ENCODE peak calls at places on chromosomes 5 and 9, in six cellular contexts. K, I, H, G, U and C are unnamed samples.

GRCh38 chr9:1536522-1537170 is 478.5 kb upstream of the SMARCA2 start:
- ATAC-seq in H (no peak), I (no peak), K (no peak), G (no peak), U (peak), C (no peak)

GRCh38 chr9:21919377-21920362 is 74.5 kb downstream of the CDKN2A start:
- ATAC-seq in G (no peak), K (no peak), U (peak), H (no peak), I (no peak), C (no peak)

GRCh38 chr5:144453753-144454152 is 283.1 kb downstream of the KCTD16 start:
- ATAC-seq in I (no peak), H (no peak), G (no peak), K (no peak), U (no peak), C (no peak)

GRCh38 chr5:135033026-135033861 is 784 bp downstream of the PITX1 start:
- ATAC-seq in U (peak), I (peak), H (peak), K (peak), G (peak), C (peak)

GRCh38 chr5:63439537-63439936 is 522.7 kb downstream of the HTR1A start:
- ATAC-seq in K (no peak), I (no peak), G (no peak), H (peak), U (no peak), C (no peak)

GRCh38 chr9:27365977-27366376 is 69.0 kb upstream of the EQTN start:
- ATAC-seq in U (peak), G (no peak), I (no peak), H (no peak), K (no peak), C (no peak)

GRCh38 chr5:133848306-133848924 is 120.0 kb downstream of the C5orf15 start:
- ATAC-seq in G (no peak), H (no peak), I (no peak), U (no peak), K (peak), C (no peak)

GRCh38 chr5:142830241-142831018 is 60.3 kb downstream of the ARHGAP26 start:
- ATAC-seq in G (peak), K (no peak), I (no peak), U (no peak), H (peak), C (no peak)

GRCh38 chr5:131944700-131945550 is 538 bp downstream of the MEIKIN start:
- ATAC-seq in U (no peak), K (no peak), H (peak), G (no peak), I (no peak), C (no peak)

GRCh38 chr9:72577212-72577753 is 55.9 kb downstream of the TMC1 start:
- ATAC-seq in H (peak), I (no peak), K (no peak), U (no peak), G (peak), C (peak)

GRCh38 chr5:136004436-136004835 is 24.4 kb upstream of the TGFBI start:
- ATAC-seq in H (no peak), G (no peak), K (no peak), U (no peak), I (no peak), C (no peak)

GRCh38 chr9:136865768-136866103 is 372 bp downstream of the EDF1 start:
- ATAC-seq in H (peak), U (peak), K (peak), I (peak), G (peak), C (peak)

GRCh38 chr5:56737002-56737621 is 78.2 kb upstream of the MAP3K1 start:
- ATAC-seq in G (no peak), H (peak), U (peak), I (no peak), K (no peak), C (no peak)

GRCh38 chr5:126464016-126464415 is 40.8 kb downstream of the GRAMD2B start:
- ATAC-seq in U (no peak), G (no peak), I (no peak), H (no peak), K (no peak), C (no peak)

GRCh38 chr5:31937226-31937625 is 236.9 kb downstream of the GOLPH3 start:
- ATAC-seq in H (peak), G (no peak), K (no peak), I (no peak), U (no peak), C (no peak)

GRCh38 chr5:86709157-86709881 is 91.6 kb downstream of the COX7C start:
- ATAC-seq in K (no peak), G (no peak), H (no peak), I (no peak), U (no peak), C (no peak)
- TF ChIP-seq EP300 in K (no peak), G (no peak), H (no peak), I (no peak), U (no peak), C (no peak)

GRCh38 chr5:107567901-107568671 is 102.7 kb downstream of the EFNA5 start:
- ATAC-seq in K (no peak), U (peak), G (no peak), H (no peak), I (no peak), C (no peak)

GRCh38 chr5:107572800-107573368 is 97.9 kb downstream of the EFNA5 start:
- ATAC-seq in H (no peak), U (no peak), K (no peak), I (no peak), G (no peak), C (no peak)

GRCh38 chr5:107571621-107572489 is 98.9 kb downstream of the EFNA5 start:
- ATAC-seq in I (peak), U (peak), G (peak), H (peak), K (peak), C (peak)

GRCh38 chr5:107566537-107566875 is 104.2 kb downstream of the EFNA5 start:
- ATAC-seq in U (no peak), I (no peak), K (no peak), G (no peak), H (no peak), C (no peak)

GRCh38 chr5:107570805-107571531 is 99.8 kb downstream of the EFNA5 start:
- ATAC-seq in K (peak), G (peak), H (peak), U (peak), I (no peak), C (no peak)
- TF ChIP-seq EP300 in K (no peak), G (no peak), H (no peak), U (no peak), I (no peak), C (no peak)

GRCh38 chr9:126147620-126148522 is 178.8 kb upstream of the MVB12B start:
- ATAC-seq in G (no peak), U (no peak), K (no peak), I (no peak), H (no peak), C (no peak)
- TF ChIP-seq EP300 in G (no peak), U (no peak), K (no peak), I (no peak), H (no peak), C (no peak)

GRCh38 chr9:28801144-28801799 is 1228.0 kb upstream of the C9orf72 start:
- ATAC-seq in G (no peak), K (no peak), H (no peak), U (no peak), I (no peak), C (no peak)

GRCh38 chr9:28805197-28805596 is 1231.9 kb upstream of the C9orf72 start:
- ATAC-seq in I (no peak), U (no peak), G (no peak), H (no peak), K (no peak), C (no peak)

DNA sequence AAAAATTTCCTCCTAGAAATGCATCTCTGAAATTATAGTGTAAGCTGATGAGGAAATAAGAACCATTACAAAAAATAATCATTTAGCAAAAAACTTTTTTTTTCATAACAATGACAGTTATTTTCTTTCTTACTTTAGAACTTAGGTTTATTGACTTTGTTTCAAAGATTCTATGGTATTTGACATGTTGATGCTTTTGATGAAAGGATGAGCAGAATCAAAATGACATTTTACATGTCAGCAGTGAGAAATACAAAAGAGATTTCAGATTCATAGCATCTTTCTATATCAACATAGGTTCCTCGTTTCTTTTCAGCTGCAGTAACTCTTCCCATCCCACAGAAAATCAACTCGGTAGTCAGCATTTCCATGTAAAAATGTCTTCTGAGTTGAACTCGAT is 1226.6 kb upstream of the C9orf72 start:
- ATAC-seq in I (no peak), U (no peak), K (no peak), H (no peak), G (no peak), C (no peak)
- TF ChIP-seq EP300 in I (no peak), U (no peak), K (no peak), H (no peak), G (no peak), C (no peak)

GRCh38 chr5:118987988-118988945 is at the start of gene DTWD2:
- ATAC-seq in H (peak), I (peak), G (peak), U (peak), K (peak), C (peak)
- TF ChIP-seq EP300 in H (no peak), I (no peak), G (no peak), U (peak), K (no peak), C (no peak)

DNA sequence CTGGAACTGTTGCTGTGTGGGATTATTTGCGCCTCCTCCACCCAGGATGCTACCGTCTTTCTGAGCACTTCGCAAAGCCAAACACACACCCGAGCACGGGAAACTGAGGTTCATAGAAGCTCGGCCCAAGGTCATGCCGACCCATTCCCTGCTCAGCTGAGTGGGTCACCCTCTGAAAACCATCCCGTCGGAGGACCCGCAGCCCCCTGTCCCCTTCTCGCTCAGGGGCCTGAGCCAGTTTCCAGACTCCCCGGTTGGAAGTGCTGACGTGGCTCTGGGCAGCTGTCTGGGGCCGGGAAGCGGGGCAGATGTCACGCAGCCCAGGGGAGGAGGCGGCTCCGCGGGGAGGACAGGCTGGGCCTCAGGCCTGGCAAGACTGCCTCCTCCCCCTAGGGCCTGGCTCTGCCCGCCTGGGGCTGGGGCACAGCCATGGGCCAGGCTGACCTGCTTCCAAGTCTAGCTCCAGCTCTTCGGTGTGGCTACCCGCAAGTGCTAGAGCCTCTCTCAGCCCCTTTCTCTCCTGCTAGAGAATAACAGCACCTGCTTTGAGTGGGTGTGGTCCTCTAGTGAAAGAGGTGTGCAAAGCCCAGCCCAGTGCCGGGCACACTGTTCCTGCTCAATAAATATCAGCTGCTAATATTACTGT is 9.9 kb upstream of the CXXC5 start:
- ATAC-seq in U (peak), I (peak), G (peak), H (peak), K (peak), C (peak)
- TF ChIP-seq EP300 in U (no peak), I (no peak), G (no peak), H (no peak), K (no peak), C (no peak)

DNA sequence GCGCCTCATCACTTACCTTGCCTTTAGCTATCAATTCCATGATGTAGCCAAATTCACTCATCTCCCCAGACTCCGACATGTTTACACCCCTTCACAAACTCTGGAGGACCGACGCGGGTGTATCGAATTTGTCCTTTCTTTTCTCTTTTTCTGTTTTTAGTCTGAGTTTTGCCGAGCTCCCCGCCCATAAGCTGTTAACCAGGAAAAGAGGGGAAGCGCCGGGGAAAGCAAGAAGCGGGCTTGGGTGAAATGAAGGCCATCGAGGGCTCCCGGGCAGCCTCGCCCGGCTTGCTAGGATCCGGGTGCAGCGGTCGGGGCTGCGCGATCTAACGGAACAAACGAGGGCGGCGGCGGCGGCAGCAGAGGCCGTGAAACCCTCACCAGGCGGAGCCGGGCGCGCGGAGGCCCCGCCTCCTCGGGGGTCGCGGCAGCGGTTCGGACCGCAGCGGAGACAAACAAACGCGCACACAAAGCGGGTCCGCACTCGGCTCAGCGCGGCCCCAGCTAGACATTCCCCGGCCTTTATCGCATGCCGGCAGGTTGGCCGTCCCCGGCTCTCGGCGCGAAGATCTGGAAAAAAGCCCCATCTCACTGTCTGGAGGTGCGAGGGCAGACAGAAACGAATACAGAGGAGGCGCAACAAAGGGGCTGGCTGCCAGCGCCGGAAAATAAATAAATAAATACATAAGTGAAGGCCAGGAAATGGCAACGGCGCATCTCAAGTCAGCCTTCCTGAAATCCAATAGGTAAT is 10.4 kb upstream of the TRIM36 start:
- ATAC-seq in U (peak), K (peak), I (no peak), G (peak), H (peak), C (peak)
- TF ChIP-seq EP300 in U (no peak), K (no peak), I (no peak), G (no peak), H (no peak), C (no peak)

GRCh38 chr5:42881416-42882109 is 69.9 kb upstream of the SELENOP start:
- ATAC-seq in U (no peak), K (peak), I (peak), H (peak), G (no peak), C (no peak)
- TF ChIP-seq EP300 in U (no peak), K (no peak), I (no peak), H (no peak), G (no peak), C (no peak)

GRCh38 chr9:89215342-89215741 is 36.7 kb upstream of the SHC3 start:
- ATAC-seq in I (no peak), G (no peak), H (no peak), K (no peak), U (no peak), C (no peak)

GRCh38 chr9:89213481-89213880 is 34.9 kb upstream of the SHC3 start:
- ATAC-seq in I (no peak), H (no peak), K (no peak), G (no peak), U (no peak), C (no peak)

GRCh38 chr9:89219637-89220036 is 41.0 kb upstream of the SHC3 start:
- ATAC-seq in I (no peak), H (no peak), U (no peak), K (no peak), G (no peak), C (no peak)

GRCh38 chr9:89223398-89223977 is 44.9 kb upstream of the SHC3 start:
- ATAC-seq in H (no peak), U (no peak), G (no peak), K (no peak), I (no peak), C (no peak)

GRCh38 chr9:89218040-89218928 is 39.7 kb upstream of the SHC3 start:
- ATAC-seq in K (no peak), G (no peak), I (no peak), H (no peak), U (no peak), C (no peak)
- TF ChIP-seq EP300 in K (no peak), G (no peak), I (no peak), H (no peak), U (no peak), C (no peak)

GRCh38 chr5:83987513-83988292 is 267.0 kb upstream of the HAPLN1 start:
- ATAC-seq in G (no peak), H (no peak), K (no peak), I (no peak), U (no peak), C (no peak)
- TF ChIP-seq EP300 in G (no peak), H (no peak), K (no peak), I (no peak), U (no peak), C (no peak)